ENCODE peak calls at places on chromosomes 2 and 18, in seven cellular contexts. One of them, this sample, is unnamed.

GRCh38 chr2:43518718-43519117 is 77.1 kb downstream of the THADA start:
- DNase-seq in H54: no peak
- DNase-seq in nephron progenitor cell: no peak
- DNase-seq in activated naive CD4-positive, alpha-beta T cell treated with anti-CD3 and anti-CD28 coated beads, Interleukin-2, amount 10 ng/mL, durations not matched to agents 7 days and 5 days: no peak
- DNase-seq in GF-D8: no peak
- DNase-seq in fibroblast of lung: no peak
- DNase-seq in caudate nucleus: no peak
- DNase-seq in this sample: no peak

GRCh38 chr18:11366410-11366809 is 217.0 kb upstream of the PIEZO2 start:
- DNase-seq in nephron progenitor cell: no peak
- DNase-seq in caudate nucleus: no peak
- DNase-seq in fibroblast of lung: peak; percentile 14
- DNase-seq in GF-D8: no peak
- DNase-seq in activated naive CD4-positive, alpha-beta T cell treated with anti-CD3 and anti-CD28 coated beads, Interleukin-2, amount 10 ng/mL, durations not matched to agents 7 days and 5 days: no peak
- DNase-seq in H54: peak; percentile 11
- DNase-seq in this sample: peak; percentile 45

GRCh38 chr2:207970138-207970824 is 55.0 kb downstream of the PLEKHM3 start:
- DNase-seq in fibroblast of lung: no peak
- DNase-seq in activated naive CD4-positive, alpha-beta T cell treated with anti-CD3 and anti-CD28 coated beads, Interleukin-2, amount 10 ng/mL, durations not matched to agents 7 days and 5 days: no peak
- DNase-seq in H54: no peak
- DNase-seq in nephron progenitor cell: no peak
- DNase-seq in caudate nucleus: no peak
- DNase-seq in GF-D8: no peak
- DNase-seq in this sample: no peak

GRCh38 chr2:96625571-96626552 is 12.2 kb downstream of the KANSL3 start:
- DNase-seq in caudate nucleus: no peak
- DNase-seq in fibroblast of lung: no peak
- DNase-seq in nephron progenitor cell: no peak
- DNase-seq in GF-D8: no peak
- DNase-seq in activated naive CD4-positive, alpha-beta T cell treated with anti-CD3 and anti-CD28 coated beads, Interleukin-2, amount 10 ng/mL, durations not matched to agents 7 days and 5 days: no peak
- DNase-seq in H54: no peak
- DNase-seq in this sample: no peak

GRCh38 chr2:117536139-117536538 is 278.4 kb upstream of the DDX18 start:
- DNase-seq in nephron progenitor cell: peak; percentile 12
- DNase-seq in caudate nucleus: no peak
- DNase-seq in GF-D8: no peak
- DNase-seq in activated naive CD4-positive, alpha-beta T cell treated with anti-CD3 and anti-CD28 coated beads, Interleukin-2, amount 10 ng/mL, durations not matched to agents 7 days and 5 days: no peak
- DNase-seq in H54: no peak
- DNase-seq in fibroblast of lung: no peak
- DNase-seq in this sample: no peak

GRCh38 chr2:234076451-234076850 is 25.9 kb downstream of the SPP2 start:
- DNase-seq in nephron progenitor cell: no peak
- DNase-seq in caudate nucleus: no peak
- DNase-seq in H54: no peak
- DNase-seq in activated naive CD4-positive, alpha-beta T cell treated with anti-CD3 and anti-CD28 coated beads, Interleukin-2, amount 10 ng/mL, durations not matched to agents 7 days and 5 days: no peak
- DNase-seq in fibroblast of lung: no peak
- DNase-seq in GF-D8: no peak
- DNase-seq in this sample: no peak

GRCh38 chr18:59536181-59536580 is 161.0 kb downstream of the CCBE1 start:
- DNase-seq in nephron progenitor cell: no peak
- DNase-seq in H54: no peak
- DNase-seq in caudate nucleus: no peak
- DNase-seq in GF-D8: no peak
- DNase-seq in fibroblast of lung: peak; percentile 55
- DNase-seq in activated naive CD4-positive, alpha-beta T cell treated with anti-CD3 and anti-CD28 coated beads, Interleukin-2, amount 10 ng/mL, durations not matched to agents 7 days and 5 days: no peak
- DNase-seq in this sample: no peak

GRCh38 chr2:42855221-42855970 is 63.0 kb upstream of the HAAO start:
- DNase-seq in GF-D8: no peak
- DNase-seq in caudate nucleus: no peak
- DNase-seq in fibroblast of lung: no peak
- DNase-seq in nephron progenitor cell: no peak
- DNase-seq in H54: no peak
- DNase-seq in activated naive CD4-positive, alpha-beta T cell treated with anti-CD3 and anti-CD28 coated beads, Interleukin-2, amount 10 ng/mL, durations not matched to agents 7 days and 5 days: peak; percentile 9
- DNase-seq in this sample: no peak

GRCh38 chr2:15840173-15840572 is 100.2 kb upstream of the MYCN start:
- DNase-seq in activated naive CD4-positive, alpha-beta T cell treated with anti-CD3 and anti-CD28 coated beads, Interleukin-2, amount 10 ng/mL, durations not matched to agents 7 days and 5 days: no peak
- DNase-seq in caudate nucleus: no peak
- DNase-seq in fibroblast of lung: no peak
- DNase-seq in GF-D8: no peak
- DNase-seq in nephron progenitor cell: no peak
- DNase-seq in H54: no peak
- DNase-seq in this sample: no peak

GRCh38 chr2:111139637-111140317 is 19.1 kb downstream of the BCL2L11 start:
- DNase-seq in activated naive CD4-positive, alpha-beta T cell treated with anti-CD3 and anti-CD28 coated beads, Interleukin-2, amount 10 ng/mL, durations not matched to agents 7 days and 5 days: no peak
- DNase-seq in nephron progenitor cell: no peak
- DNase-seq in GF-D8: no peak
- DNase-seq in fibroblast of lung: no peak
- DNase-seq in caudate nucleus: no peak
- DNase-seq in H54: no peak
- DNase-seq in this sample: peak; percentile 36

GRCh38 chr2:132656213-132656612 is 13.8 kb downstream of the LYPD1 start:
- DNase-seq in activated naive CD4-positive, alpha-beta T cell treated with anti-CD3 and anti-CD28 coated beads, Interleukin-2, amount 10 ng/mL, durations not matched to agents 7 days and 5 days: no peak
- DNase-seq in GF-D8: no peak
- DNase-seq in H54: no peak
- DNase-seq in caudate nucleus: no peak
- DNase-seq in fibroblast of lung: peak; percentile 42
- DNase-seq in nephron progenitor cell: no peak
- DNase-seq in this sample: no peak

GRCh38 chr18:23227729-23228075 is 92.4 kb downstream of the CABLES1 start:
- DNase-seq in GF-D8: no peak
- DNase-seq in H54: no peak
- DNase-seq in caudate nucleus: no peak
- DNase-seq in fibroblast of lung: no peak
- DNase-seq in activated naive CD4-positive, alpha-beta T cell treated with anti-CD3 and anti-CD28 coated beads, Interleukin-2, amount 10 ng/mL, durations not matched to agents 7 days and 5 days: no peak
- DNase-seq in nephron progenitor cell: no peak
- DNase-seq in this sample: no peak

GRCh38 chr2:228602277-228602676 is 420.8 kb upstream of the SPHKAP start:
- DNase-seq in nephron progenitor cell: no peak
- DNase-seq in GF-D8: no peak
- DNase-seq in H54: no peak
- DNase-seq in activated naive CD4-positive, alpha-beta T cell treated with anti-CD3 and anti-CD28 coated beads, Interleukin-2, amount 10 ng/mL, durations not matched to agents 7 days and 5 days: no peak
- DNase-seq in fibroblast of lung: peak; percentile 13
- DNase-seq in caudate nucleus: no peak
- DNase-seq in this sample: no peak

GRCh38 chr18:63470751-63471150 is 6.0 kb upstream of the SERPINB5 start:
- DNase-seq in nephron progenitor cell: no peak
- DNase-seq in H54: no peak
- DNase-seq in fibroblast of lung: no peak
- DNase-seq in caudate nucleus: no peak
- DNase-seq in GF-D8: no peak
- DNase-seq in activated naive CD4-positive, alpha-beta T cell treated with anti-CD3 and anti-CD28 coated beads, Interleukin-2, amount 10 ng/mL, durations not matched to agents 7 days and 5 days: no peak
- DNase-seq in this sample: peak; percentile 4

GRCh38 chr2:175304541-175304940 is 123.0 kb upstream of the ATP5MC3 start:
- DNase-seq in H54: no peak
- DNase-seq in caudate nucleus: no peak
- DNase-seq in activated naive CD4-positive, alpha-beta T cell treated with anti-CD3 and anti-CD28 coated beads, Interleukin-2, amount 10 ng/mL, durations not matched to agents 7 days and 5 days: no peak
- DNase-seq in GF-D8: no peak
- DNase-seq in nephron progenitor cell: no peak
- DNase-seq in fibroblast of lung: no peak
- DNase-seq in this sample: no peak

GRCh38 chr18:79882522-79883241 is 68.8 kb downstream of the SLC66A2 start:
- DNase-seq in fibroblast of lung: no peak
- DNase-seq in activated naive CD4-positive, alpha-beta T cell treated with anti-CD3 and anti-CD28 coated beads, Interleukin-2, amount 10 ng/mL, durations not matched to agents 7 days and 5 days: no peak
- DNase-seq in GF-D8: no peak
- DNase-seq in caudate nucleus: no peak
- DNase-seq in H54: no peak
- DNase-seq in nephron progenitor cell: no peak
- DNase-seq in this sample: no peak

GRCh38 chr2:142286618-142287017 is 155.8 kb upstream of the LRP1B start:
- DNase-seq in H54: no peak
- DNase-seq in nephron progenitor cell: peak; percentile 18
- DNase-seq in caudate nucleus: no peak
- DNase-seq in activated naive CD4-positive, alpha-beta T cell treated with anti-CD3 and anti-CD28 coated beads, Interleukin-2, amount 10 ng/mL, durations not matched to agents 7 days and 5 days: no peak
- DNase-seq in GF-D8: no peak
- DNase-seq in fibroblast of lung: no peak
- DNase-seq in this sample: no peak